ENCODE peak calls at places on chromosome 11, in five cellular contexts. V is upper lobe of right lung, E is heart right ventricle, O is mucosa of gallbladder, S is AG10803. N is an unnamed sample.

GRCh38 chr11:27174026-27174425 is 133.4 kb downstream of the BBOX1 start:
- DNase-seq in V (no peak), O (no peak), E (no peak), S (no peak), N (no peak)

GRCh38 chr11:45233804-45234170 is 52.4 kb downstream of the SYT13 start:
- DNase-seq in O (no peak), S (no peak), E (no peak), V (no peak), N (no peak)

GRCh38 chr11:69639843-69640242 is 1.1 kb upstream of the CCND1 start:
- DNase-seq in O (no peak), E (no peak), S (no peak), V (no peak), N (no peak)

GRCh38 chr11:18277560-18278271 is 11.7 kb downstream of the SAA1 start:
- DNase-seq in O (no peak), V (no peak), S (no peak), E (no peak), N (no peak)

GRCh38 chr11:119521551-119521950 is 98.6 kb upstream of the THY1 start:
- DNase-seq in S (no peak), O (no peak), E (no peak), V (no peak), N (no peak)

GRCh38 chr11:101341578-101341977 is 212.0 kb upstream of the PGR start:
- DNase-seq in S (no peak), E (no peak), O (no peak), V (no peak), N (no peak)

GRCh38 chr11:67641302-67642147 is 2.0 kb upstream of the TBX10 start:
- DNase-seq in V (peak), O (no peak), E (no peak), S (no peak), N (no peak)

GRCh38 chr11:115078461-115079438 is 400.4 kb downstream of the NXPE2 start:
- DNase-seq in S (no peak), V (no peak), E (no peak), O (no peak), N (no peak)

GRCh38 chr11:14422052-14422813 is 63.2 kb upstream of the RRAS2 start:
- DNase-seq in V (peak), E (peak), O (peak), S (peak), N (peak)